ENCODE peak calls at places on chromosomes 11 and 22, in six cellular contexts. I is stimulated activated effector memory CD8-positive, alpha-beta T cell treated with anti-CD3 and anti-CD28 coated beads, Interleukin-12 subunit alpha, Interleukin-12 subunit beta, amount 100 ng/mL, for 72 hours; G is activated B cell treated with CpG ODN at 0.5 μM for 24 hours; V is heart right ventricle; L is left ventricle myocardium superior; N is HCT116. B is an unnamed sample.

GRCh38 chr11:119721129-119722120 is 7.6 kb downstream of the NECTIN1 start:
- ATAC-seq in L (peak), V (peak), G (no peak), N (peak), I (no peak), B (peak)

GRCh38 chr11:86769219-86769618 is 31.1 kb upstream of the PRSS23 start:
- ATAC-seq in V (peak), L (peak), I (no peak), N (no peak), G (no peak), B (no peak)

GRCh38 chr22:20220629-20221026 is 47.5 kb downstream of the RTN4R start:
- ATAC-seq in I (no peak), N (no peak), V (no peak), L (no peak), G (no peak), B (no peak)

GRCh38 chr11:44416776-44417175 is 106.8 kb upstream of the ALX4 start:
- ATAC-seq in V (no peak), G (no peak), I (no peak), L (no peak), N (no peak), B (no peak)

GRCh38 chr22:21038405-21038804 is 6.0 kb upstream of the SLC7A4 start:
- ATAC-seq in L (peak), I (no peak), V (peak), G (no peak), N (no peak), B (no peak)

GRCh38 chr11:46947399-46948077 is 11.0 kb downstream of the CSTPP1 start:
- ATAC-seq in N (no peak), V (no peak), I (no peak), G (no peak), L (no peak), B (no peak)

GRCh38 chr11:108854366-108854765 is 189.5 kb downstream of the DDX10 start:
- ATAC-seq in I (peak), L (peak), V (no peak), G (peak), N (no peak), B (peak)

GRCh38 chr11:126407682-126408288 is 52.3 kb downstream of the ST3GAL4 start:
- ATAC-seq in N (no peak), L (no peak), G (no peak), I (peak), V (no peak), B (no peak)

GRCh38 chr11:5938603-5938965 is 3.5 kb upstream of the OR56A3 start:
- ATAC-seq in N (no peak), I (no peak), L (no peak), G (no peak), V (no peak), B (no peak)

GRCh38 chr11:132064987-132065620 is 694.7 kb downstream of the NTM start:
- ATAC-seq in G (no peak), N (no peak), L (peak), I (no peak), V (no peak), B (no peak)

GRCh38 chr11:75421902-75422247 is 11.1 kb downstream of the KLHL35 start:
- ATAC-seq in L (no peak), N (no peak), V (no peak), I (no peak), G (no peak), B (no peak)

GRCh38 chr11:112320668-112321067 is 60.0 kb upstream of the PLET1 start:
- ATAC-seq in V (peak), G (no peak), I (no peak), L (peak), N (no peak), B (peak)

GRCh38 chr11:2383823-2384722 is 7.0 kb downstream of the CD81 start:
- ATAC-seq in G (peak), N (peak), I (no peak), L (no peak), V (no peak), B (peak)

GRCh38 chr11:17077240-17077519 is 287 bp downstream of the RPS13 start:
- ATAC-seq in L (peak), V (peak), G (peak), N (peak), I (peak), B (peak)

GRCh38 chr22:41290262-41291221 is 4.6 kb upstream of the RANGAP1 start:
- ATAC-seq in L (no peak), I (no peak), G (no peak), N (no peak), V (no peak), B (no peak)

GRCh38 chr11:122202161-122202950 is 86.3 kb upstream of the BLID start:
- ATAC-seq in L (peak), V (peak), I (no peak), N (peak), G (no peak), B (peak)

GRCh38 chr11:121866822-121867221 is 249.2 kb downstream of the BLID start:
- ATAC-seq in V (no peak), G (no peak), I (no peak), N (no peak), L (no peak), B (no peak)

GRCh38 chr11:13297308-13297916 is 19.8 kb downstream of the BMAL1 start:
- ATAC-seq in L (peak), N (no peak), V (no peak), G (no peak), I (no peak), B (no peak)

GRCh38 chr11:65445101-65445603 is 22.6 kb downstream of the NEAT1 start:
- ATAC-seq in G (no peak), V (no peak), N (peak), I (peak), L (peak), B (peak)

GRCh38 chr22:44659140-44659539 is 42.9 kb upstream of the PRR5 start:
- ATAC-seq in V (peak), N (no peak), G (no peak), I (no peak), L (peak), B (peak)

B was measured in esophagus mucosa.